ENCODE peak calls at places on chromosomes 3 and 15, in six cellular contexts. One of them, this sample, is unnamed.

GRCh38 chr3:183224180-183224579 is 28.9 kb upstream of the B3GNT5 start:
- ATAC-seq in activated CD8-positive, alpha-beta memory T cell treated with anti-CD3 and anti-CD28 coated beads, Interleukin-2, amount 10 ng/mL, durations not matched to agents 7 days and 5 days: peak
- ATAC-seq in sciatic nerve: no peak
- ATAC-seq in activated T-cell treated with anti-CD3 and anti-CD28 coated beads, Interleukin-2, amount 50 U/mL, for 72 hours: no peak
- ATAC-seq in aorta: no peak
- ATAC-seq in CD4-positive, CD25-positive, alpha-beta regulatory T cell: no peak
- ATAC-seq in this sample: no peak

GRCh38 chr3:36803096-36803811 is 38.9 kb upstream of the DCLK3 start:
- ATAC-seq in activated CD8-positive, alpha-beta memory T cell treated with anti-CD3 and anti-CD28 coated beads, Interleukin-2, amount 10 ng/mL, durations not matched to agents 7 days and 5 days: no peak
- ATAC-seq in sciatic nerve: no peak
- ATAC-seq in activated T-cell treated with anti-CD3 and anti-CD28 coated beads, Interleukin-2, amount 50 U/mL, for 72 hours: no peak
- ATAC-seq in aorta: no peak
- ATAC-seq in CD4-positive, CD25-positive, alpha-beta regulatory T cell: no peak
- ATAC-seq in this sample: no peak

GRCh38 chr15:85639752-85640381 is 154.9 kb downstream of the KLHL25 start:
- ATAC-seq in activated CD8-positive, alpha-beta memory T cell treated with anti-CD3 and anti-CD28 coated beads, Interleukin-2, amount 10 ng/mL, durations not matched to agents 7 days and 5 days: peak
- ATAC-seq in sciatic nerve: no peak
- ATAC-seq in activated T-cell treated with anti-CD3 and anti-CD28 coated beads, Interleukin-2, amount 50 U/mL, for 72 hours: peak
- ATAC-seq in aorta: no peak
- ATAC-seq in CD4-positive, CD25-positive, alpha-beta regulatory T cell: peak
- ATAC-seq in this sample: no peak

GRCh38 chr3:53725308-53725995 is 120.8 kb downstream of the CHDH start:
- ATAC-seq in activated CD8-positive, alpha-beta memory T cell treated with anti-CD3 and anti-CD28 coated beads, Interleukin-2, amount 10 ng/mL, durations not matched to agents 7 days and 5 days: no peak
- ATAC-seq in sciatic nerve: no peak
- ATAC-seq in activated T-cell treated with anti-CD3 and anti-CD28 coated beads, Interleukin-2, amount 50 U/mL, for 72 hours: no peak
- ATAC-seq in aorta: no peak
- ATAC-seq in CD4-positive, CD25-positive, alpha-beta regulatory T cell: no peak
- ATAC-seq in this sample: no peak

GRCh38 chr3:168213920-168214319 is 118.2 kb upstream of the GOLIM4 start:
- ATAC-seq in activated CD8-positive, alpha-beta memory T cell treated with anti-CD3 and anti-CD28 coated beads, Interleukin-2, amount 10 ng/mL, durations not matched to agents 7 days and 5 days: peak
- ATAC-seq in sciatic nerve: no peak
- ATAC-seq in activated T-cell treated with anti-CD3 and anti-CD28 coated beads, Interleukin-2, amount 50 U/mL, for 72 hours: peak
- ATAC-seq in aorta: no peak
- ATAC-seq in CD4-positive, CD25-positive, alpha-beta regulatory T cell: no peak
- ATAC-seq in this sample: no peak

GRCh38 chr3:27930052-27930602 is 208.0 kb upstream of the EOMES start:
- ATAC-seq in activated CD8-positive, alpha-beta memory T cell treated with anti-CD3 and anti-CD28 coated beads, Interleukin-2, amount 10 ng/mL, durations not matched to agents 7 days and 5 days: no peak
- ATAC-seq in sciatic nerve: no peak
- ATAC-seq in activated T-cell treated with anti-CD3 and anti-CD28 coated beads, Interleukin-2, amount 50 U/mL, for 72 hours: peak
- ATAC-seq in aorta: no peak
- ATAC-seq in CD4-positive, CD25-positive, alpha-beta regulatory T cell: no peak
- ATAC-seq in this sample: no peak

GRCh38 chr3:12750658-12751071 is 8.4 kb downstream of the TMEM40 start:
- ATAC-seq in activated CD8-positive, alpha-beta memory T cell treated with anti-CD3 and anti-CD28 coated beads, Interleukin-2, amount 10 ng/mL, durations not matched to agents 7 days and 5 days: peak
- ATAC-seq in sciatic nerve: peak
- ATAC-seq in activated T-cell treated with anti-CD3 and anti-CD28 coated beads, Interleukin-2, amount 50 U/mL, for 72 hours: peak
- ATAC-seq in aorta: peak
- ATAC-seq in CD4-positive, CD25-positive, alpha-beta regulatory T cell: peak
- ATAC-seq in this sample: peak

GRCh38 chr15:81292516-81293001 is 31.4 kb downstream of the STARD5 start:
- ATAC-seq in activated CD8-positive, alpha-beta memory T cell treated with anti-CD3 and anti-CD28 coated beads, Interleukin-2, amount 10 ng/mL, durations not matched to agents 7 days and 5 days: no peak
- ATAC-seq in sciatic nerve: no peak
- ATAC-seq in activated T-cell treated with anti-CD3 and anti-CD28 coated beads, Interleukin-2, amount 50 U/mL, for 72 hours: peak
- ATAC-seq in aorta: no peak
- ATAC-seq in CD4-positive, CD25-positive, alpha-beta regulatory T cell: peak
- ATAC-seq in this sample: peak

GRCh38 chr3:73529280-73530029 is 95.3 kb downstream of the PDZRN3 start:
- ATAC-seq in activated CD8-positive, alpha-beta memory T cell treated with anti-CD3 and anti-CD28 coated beads, Interleukin-2, amount 10 ng/mL, durations not matched to agents 7 days and 5 days: no peak
- ATAC-seq in sciatic nerve: peak
- ATAC-seq in activated T-cell treated with anti-CD3 and anti-CD28 coated beads, Interleukin-2, amount 50 U/mL, for 72 hours: no peak
- ATAC-seq in aorta: no peak
- ATAC-seq in CD4-positive, CD25-positive, alpha-beta regulatory T cell: no peak
- ATAC-seq in this sample: no peak

GRCh38 chr3:153706706-153707105 is 414.5 kb upstream of the ARHGEF26 start:
- ATAC-seq in activated CD8-positive, alpha-beta memory T cell treated with anti-CD3 and anti-CD28 coated beads, Interleukin-2, amount 10 ng/mL, durations not matched to agents 7 days and 5 days: no peak
- ATAC-seq in sciatic nerve: no peak
- ATAC-seq in activated T-cell treated with anti-CD3 and anti-CD28 coated beads, Interleukin-2, amount 50 U/mL, for 72 hours: no peak
- ATAC-seq in aorta: no peak
- ATAC-seq in CD4-positive, CD25-positive, alpha-beta regulatory T cell: no peak
- ATAC-seq in this sample: no peak

GRCh38 chr3:111351334-111351733 is 190.7 kb upstream of the CD96 start:
- ATAC-seq in activated CD8-positive, alpha-beta memory T cell treated with anti-CD3 and anti-CD28 coated beads, Interleukin-2, amount 10 ng/mL, durations not matched to agents 7 days and 5 days: no peak
- ATAC-seq in sciatic nerve: no peak
- ATAC-seq in activated T-cell treated with anti-CD3 and anti-CD28 coated beads, Interleukin-2, amount 50 U/mL, for 72 hours: no peak
- ATAC-seq in aorta: peak
- ATAC-seq in CD4-positive, CD25-positive, alpha-beta regulatory T cell: no peak
- ATAC-seq in this sample: peak

GRCh38 chr3:139198186-139198585 is 145.6 kb upstream of the MRPS22 start:
- ATAC-seq in activated CD8-positive, alpha-beta memory T cell treated with anti-CD3 and anti-CD28 coated beads, Interleukin-2, amount 10 ng/mL, durations not matched to agents 7 days and 5 days: no peak
- ATAC-seq in sciatic nerve: no peak
- ATAC-seq in activated T-cell treated with anti-CD3 and anti-CD28 coated beads, Interleukin-2, amount 50 U/mL, for 72 hours: no peak
- ATAC-seq in aorta: no peak
- ATAC-seq in CD4-positive, CD25-positive, alpha-beta regulatory T cell: no peak
- ATAC-seq in this sample: no peak

GRCh38 chr3:12944413-12944812 is 103.0 kb upstream of the RPL32 start:
- ATAC-seq in activated CD8-positive, alpha-beta memory T cell treated with anti-CD3 and anti-CD28 coated beads, Interleukin-2, amount 10 ng/mL, durations not matched to agents 7 days and 5 days: no peak
- ATAC-seq in sciatic nerve: peak
- ATAC-seq in activated T-cell treated with anti-CD3 and anti-CD28 coated beads, Interleukin-2, amount 50 U/mL, for 72 hours: no peak
- ATAC-seq in aorta: no peak
- ATAC-seq in CD4-positive, CD25-positive, alpha-beta regulatory T cell: no peak
- ATAC-seq in this sample: no peak

GRCh38 chr3:46953265-46954010 is 23.1 kb downstream of the CCDC12 start:
- ATAC-seq in activated CD8-positive, alpha-beta memory T cell treated with anti-CD3 and anti-CD28 coated beads, Interleukin-2, amount 10 ng/mL, durations not matched to agents 7 days and 5 days: peak
- ATAC-seq in sciatic nerve: no peak
- ATAC-seq in activated T-cell treated with anti-CD3 and anti-CD28 coated beads, Interleukin-2, amount 50 U/mL, for 72 hours: peak
- ATAC-seq in aorta: no peak
- ATAC-seq in CD4-positive, CD25-positive, alpha-beta regulatory T cell: no peak
- ATAC-seq in this sample: peak

GRCh38 chr15:36964626-36965025 is 135.7 kb downstream of the MEIS2 start:
- ATAC-seq in activated CD8-positive, alpha-beta memory T cell treated with anti-CD3 and anti-CD28 coated beads, Interleukin-2, amount 10 ng/mL, durations not matched to agents 7 days and 5 days: no peak
- ATAC-seq in sciatic nerve: no peak
- ATAC-seq in activated T-cell treated with anti-CD3 and anti-CD28 coated beads, Interleukin-2, amount 50 U/mL, for 72 hours: no peak
- ATAC-seq in aorta: no peak
- ATAC-seq in CD4-positive, CD25-positive, alpha-beta regulatory T cell: no peak
- ATAC-seq in this sample: no peak